ENCODE peak calls at places on chromosome 22, in four cellular contexts. A is cardiac muscle cell, X is upper lobe of right lung, O is right lobe of liver. H is an unnamed sample.

GRCh38 chr22:48890693-48891554 is 936.7 kb downstream of the BRD1 start:
- DNase-seq in A (no peak), X (peak; percentile 42), O (no peak), H (no peak)

GRCh38 chr22:42635531-42635930 is 4.9 kb downstream of the ATP5MGL start:
- DNase-seq in A (no peak), X (no peak), O (no peak), H (peak; percentile 89)

GRCh38 chr22:28799834-28800307 is 498 bp downstream of the XBP1 start:
- DNase-seq in A (peak; percentile 73), X (peak; percentile 87), O (peak; percentile 68), H (peak; percentile 51)

GRCh38 chr22:49259870-49260615 is 567.6 kb downstream of the BRD1 start:
- DNase-seq in A (no peak), X (no peak), O (no peak), H (no peak)

GRCh38 chr22:17994424-17995108 is 29.8 kb downstream of the MICAL3 start:
- DNase-seq in A (no peak), X (no peak), O (no peak), H (no peak)

GRCh38 chr22:20955548-20955947 is 11.5 kb upstream of the AIFM3 start:
- DNase-seq in A (no peak), X (no peak), O (no peak), H (no peak)

GRCh38 chr22:43110927-43111623 is 525 bp downstream of the BIK start:
- DNase-seq in A (peak; percentile 34), X (peak; percentile 83), O (peak; percentile 39), H (peak; percentile 33)

GRCh38 chr22:47369431-47370015 is 607.1 kb downstream of the TBC1D22A start:
- DNase-seq in A (no peak), X (no peak), O (no peak), H (no peak)

GRCh38 chr22:49305215-49305965 is 522.3 kb downstream of the BRD1 start:
- DNase-seq in A (peak; percentile 78), X (peak; percentile 83), O (peak; percentile 78), H (no peak)

GRCh38 chr22:27474711-27475547 is 326.6 kb downstream of the MN1 start:
- DNase-seq in A (no peak), X (no peak), O (no peak), H (peak; percentile 100)

GRCh38 chr22:26751217-26751616 is 93.8 kb downstream of the MIAT start:
- DNase-seq in A (no peak), X (no peak), O (no peak), H (no peak)

GRCh38 chr22:41600976-41601375 is 11.3 kb upstream of the PMM1 start:
- DNase-seq in A (no peak), X (no peak), O (no peak), H (no peak)

GRCh38 chr22:25402501-25403283 is 161.8 kb upstream of the GRK3 start:
- DNase-seq in A (no peak), X (peak; percentile 43), O (peak; percentile 74), H (peak; percentile 34)

GRCh38 chr22:26586556-26587325 is 3.2 kb downstream of the TPST2 start:
- DNase-seq in A (no peak), X (no peak), O (no peak), H (no peak)

GRCh38 chr22:50574383-50574755 is 3.9 kb downstream of the CPT1B start:
- DNase-seq in A (no peak), X (no peak), O (no peak), H (no peak)

GRCh38 chr22:42868751-42869251 is 11.7 kb upstream of the ARFGAP3 start:
- DNase-seq in A (no peak), X (peak; percentile 85), O (peak; percentile 72), H (no peak)

GRCh38 chr22:43256569-43257360 is 69.8 kb upstream of the TTLL12 start:
- DNase-seq in A (no peak), X (no peak), O (no peak), H (no peak)

GRCh38 chr22:17705565-17706450 is 67.3 kb downstream of the BCL2L13 start:
- DNase-seq in A (no peak), X (no peak), O (no peak), H (peak; percentile 26)

GRCh38 chr22:37309221-37310074 is 27.1 kb downstream of the CYTH4 start:
- DNase-seq in A (no peak), X (peak; percentile 75), O (no peak), H (no peak)
- H3K4me1 ChIP-seq in A (peaks cover 10% of the 10 kb centered on the region), X (peaks cover 48% of the 10 kb centered on the region), O (no peaks in the 10 kb centered on the region), H (peaks cover 72% of the 10 kb centered on the region)

GRCh38 chr22:46057762-46058420 is 80.9 kb upstream of the WNT7B start:
- DNase-seq in A (no peak), X (peak; percentile 71), O (peak; percentile 50), H (peak; percentile 86)

GRCh38 chr22:46057206-46057605 is 80.2 kb upstream of the WNT7B start:
- DNase-seq in A (no peak), X (peak; percentile 40), O (peak; percentile 17), H (peak; percentile 54)

GRCh38 chr22:46061124-46061410 is 84.1 kb upstream of the WNT7B start:
- DNase-seq in A (no peak), X (peak; percentile 21), O (no peak), H (no peak)

GRCh38 chr22:46060292-46061123 is 83.5 kb upstream of the WNT7B start:
- DNase-seq in A (no peak), X (no peak), O (peak; percentile 15), H (peak; percentile 35)

GRCh38 chr22:46058591-46059519 is 81.9 kb upstream of the WNT7B start:
- DNase-seq in A (no peak), X (peak; percentile 66), O (peak; percentile 28), H (peak; percentile 56)
- H3K27ac ChIP-seq in A (no peak overlapping the region), X (peak overlapping the region; percentile 98), O (peak overlapping the region; percentile 97), H (peak overlapping the region; percentile 87)

GRCh38 chr22:23778576-23778900 is 5.9 kb downstream of the MMP11 start:
- DNase-seq in A (no peak), X (no peak), O (no peak), H (no peak)

GRCh38 chr22:23775779-23776375 is 3.2 kb downstream of the MMP11 start:
- DNase-seq in A (no peak), X (no peak), O (no peak), H (no peak)

GRCh38 chr22:23779731-23780130 is 7.0 kb upstream of the SMARCB1 start:
- DNase-seq in A (no peak), X (no peak), O (no peak), H (no peak)

GRCh38 chr22:23779083-23779482 is 6.4 kb downstream of the MMP11 start:
- DNase-seq in A (no peak), X (no peak), O (no peak), H (no peak)

GRCh38 chr22:23777776-23778575 is 5.3 kb downstream of the MMP11 start:
- DNase-seq in A (no peak), X (no peak), O (no peak), H (no peak)
- H3K4me1 ChIP-seq in A (peaks cover 8% of the 10 kb centered on the region), X (peaks cover 3% of the 10 kb centered on the region), O (peaks cover 9% of the 10 kb centered on the region), H (peaks cover 24% of the 10 kb centered on the region)

GRCh38 chr22:40055143-40055926 is 60.6 kb downstream of the FAM83F start:
- DNase-seq in A (no peak), X (no peak), O (no peak), H (peak; percentile 35)
- H3K27ac ChIP-seq in A (no peak overlapping the region), X (no peak overlapping the region), O (no peak overlapping the region), H (no peak overlapping the region)

GRCh38 chr22:39593931-39594285 is 23.4 kb downstream of the CACNA1I start:
- DNase-seq in A (no peak), X (no peak), O (no peak), H (no peak)

GRCh38 chr22:39592104-39593060 is 21.8 kb downstream of the CACNA1I start:
- DNase-seq in A (no peak), X (no peak), O (no peak), H (peak; percentile 56)

GRCh38 chr22:39593061-39593930 is 22.7 kb downstream of the CACNA1I start:
- DNase-seq in A (no peak), X (no peak), O (no peak), H (no peak)

GRCh38 chr22:39594411-39594810 is 23.9 kb downstream of the CACNA1I start:
- DNase-seq in A (no peak), X (no peak), O (no peak), H (no peak)

DNA sequence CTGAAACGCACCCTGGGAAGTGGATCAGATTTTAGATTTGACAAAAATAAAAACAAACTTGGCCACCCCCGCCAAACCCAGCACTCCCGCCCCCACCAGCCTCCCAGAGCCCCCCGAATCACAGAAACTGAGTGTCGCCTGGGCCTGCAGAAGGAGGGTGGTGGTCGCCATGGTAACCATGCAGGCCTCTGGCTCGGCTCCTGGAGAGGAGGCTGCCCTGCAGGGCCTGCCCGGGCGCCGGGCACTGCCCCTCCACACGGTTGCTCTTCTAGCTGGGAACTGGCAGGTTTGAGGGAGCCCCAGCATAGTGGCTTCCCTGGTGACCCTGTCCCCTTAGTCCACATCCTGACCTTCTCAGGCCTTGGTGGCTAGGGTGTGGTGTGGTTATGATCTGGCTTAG is 19.3 kb downstream of the CACNA1I start:
- DNase-seq in A (no peak), X (no peak), O (no peak), H (no peak)
- H3K4me1 ChIP-seq in A (no peaks in the 10 kb centered on the region), X (no peaks in the 10 kb centered on the region), O (no peaks in the 10 kb centered on the region), H (peaks cover 15% of the 10 kb centered on the region)

GRCh38 chr22:36454916-36455570 is 26.4 kb downstream of the TXN2 start:
- DNase-seq in A (peak; percentile 99), X (peak; percentile 97), O (peak; percentile 96), H (peak; percentile 69)

GRCh38 chr22:36455571-36456458 is 25.6 kb downstream of the TXN2 start:
- DNase-seq in A (no peak), X (no peak), O (no peak), H (no peak)

GRCh38 chr22:36453266-36453607 is 28.2 kb downstream of the TXN2 start:
- DNase-seq in A (no peak), X (no peak), O (no peak), H (no peak)

GRCh38 chr22:36452473-36453265 is 28.8 kb downstream of the TXN2 start:
- DNase-seq in A (peak; percentile 70), X (no peak), O (no peak), H (no peak)

GRCh38 chr22:36453855-36454378 is 27.5 kb downstream of the TXN2 start:
- DNase-seq in A (no peak), X (no peak), O (no peak), H (no peak)
- H3K27ac ChIP-seq in A (no peak overlapping the region), X (peak overlapping the region; percentile 90), O (no peak overlapping the region), H (no peak overlapping the region)

GRCh38 chr22:30191049-30191701 is 55.4 kb downstream of the LIF start:
- DNase-seq in A (no peak), X (no peak), O (no peak), H (no peak)
- H3K4me1 ChIP-seq in A (peaks cover 19% of the 10 kb centered on the region), X (peaks cover 24% of the 10 kb centered on the region), O (no peaks in the 10 kb centered on the region), H (peaks cover 20% of the 10 kb centered on the region)

GRCh38 chr22:31086703-31087330 is 5.7 kb downstream of the SMTN start:
- DNase-seq in A (no peak), X (no peak), O (no peak), H (peak; percentile 73)
- H3K27ac ChIP-seq in A (no peak overlapping the region), X (no peak overlapping the region), O (no peak overlapping the region), H (peak overlapping the region; percentile 56)

DNA sequence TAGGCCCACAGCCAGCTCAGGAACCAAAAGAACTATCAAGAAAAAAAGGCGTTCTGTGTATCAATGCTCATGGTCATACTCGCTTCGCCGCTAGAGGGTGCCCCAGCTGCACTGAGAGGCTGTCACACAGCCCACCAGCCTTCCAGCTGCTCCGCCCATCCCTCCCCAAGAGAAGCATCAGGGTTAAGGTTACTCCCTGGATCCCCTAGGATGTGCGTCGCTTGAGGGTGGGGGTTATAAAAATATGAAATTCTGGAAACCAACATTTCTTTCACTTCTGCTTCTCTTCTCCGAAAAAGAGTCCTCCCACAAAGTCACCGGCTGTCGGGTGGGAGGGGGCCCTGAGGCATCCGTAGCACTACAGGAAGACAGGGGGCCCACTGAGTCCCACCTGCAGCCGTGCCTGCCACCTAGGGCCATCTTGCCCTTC is 1.7 kb downstream of the CBX6 start:
- DNase-seq in A (peak; percentile 91), X (peak; percentile 92), O (peak; percentile 86), H (peak; percentile 48)
- H3K4me1 ChIP-seq in A (peaks cover 20% of the 10 kb centered on the region), X (peaks cover 34% of the 10 kb centered on the region), O (no peaks in the 10 kb centered on the region), H (peaks cover 27% of the 10 kb centered on the region)

GRCh38 chr22:19629331-19629719 is 85.0 kb upstream of the SEPTIN5 start:
- DNase-seq in A (no peak), X (peak; percentile 28), O (no peak), H (no peak)
- H3K27ac ChIP-seq in A (no peak overlapping the region), X (no peak overlapping the region), O (no peak overlapping the region), H (no peak overlapping the region)

H was measured in mammary epithelial cell.